ENCODE peak calls at places on chromosomes 16 and 17, in five cellular contexts. One of them, this sample, is unnamed.

GRCh38 chr16:63129411-63130125 is 1093.3 kb upstream of the CDH8 start:
- DNase-seq in activated T-helper 1 cell treated with Interleukin-2 at 50 U/mL for 16 hours: no peak
- DNase-seq in left ventricle myocardium inferior: no peak
- DNase-seq in GM06990: no peak
- DNase-seq in uterus: no peak
- DNase-seq in this sample: no peak

GRCh38 chr17:62064791-62065563 is at the start of gene MED13:
- DNase-seq in left ventricle myocardium inferior: peak
- DNase-seq in GM06990: peak
- DNase-seq in uterus: peak
- DNase-seq in activated T-helper 1 cell treated with Interleukin-2 at 50 U/mL for 16 hours: peak
- DNase-seq in this sample: no peak

GRCh38 chr17:8711291-8711690 is 33.3 kb downstream of the CCDC42 start:
- DNase-seq in left ventricle myocardium inferior: no peak
- DNase-seq in GM06990: no peak
- DNase-seq in uterus: no peak
- DNase-seq in activated T-helper 1 cell treated with Interleukin-2 at 50 U/mL for 16 hours: no peak
- DNase-seq in this sample: no peak

GRCh38 chr16:31537362-31537921 is 9.7 kb downstream of the AHSP start:
- DNase-seq in left ventricle myocardium inferior: no peak
- DNase-seq in activated T-helper 1 cell treated with Interleukin-2 at 50 U/mL for 16 hours: no peak
- DNase-seq in uterus: no peak
- DNase-seq in GM06990: no peak
- DNase-seq in this sample: no peak

GRCh38 chr17:70258465-70258864 is 89.1 kb downstream of the KCNJ2 start:
- DNase-seq in left ventricle myocardium inferior: no peak
- DNase-seq in activated T-helper 1 cell treated with Interleukin-2 at 50 U/mL for 16 hours: no peak
- DNase-seq in GM06990: no peak
- DNase-seq in uterus: no peak
- DNase-seq in this sample: no peak

GRCh38 chr17:21463204-21463661 is 87.1 kb downstream of the KCNJ12 start:
- DNase-seq in uterus: no peak
- DNase-seq in GM06990: no peak
- DNase-seq in left ventricle myocardium inferior: no peak
- DNase-seq in activated T-helper 1 cell treated with Interleukin-2 at 50 U/mL for 16 hours: no peak
- DNase-seq in this sample: no peak

GRCh38 chr16:86083382-86084002 is 184.5 kb downstream of the IRF8 start:
- DNase-seq in activated T-helper 1 cell treated with Interleukin-2 at 50 U/mL for 16 hours: no peak
- DNase-seq in uterus: no peak
- DNase-seq in GM06990: no peak
- DNase-seq in left ventricle myocardium inferior: no peak
- DNase-seq in this sample: no peak

GRCh38 chr16:80300456-80300855 is 240.3 kb upstream of the DYNLRB2 start:
- DNase-seq in uterus: no peak
- DNase-seq in left ventricle myocardium inferior: no peak
- DNase-seq in GM06990: no peak
- DNase-seq in activated T-helper 1 cell treated with Interleukin-2 at 50 U/mL for 16 hours: no peak
- DNase-seq in this sample: no peak

GRCh38 chr16:30747331-30747730 is 894 bp upstream of the PHKG2 start:
- DNase-seq in uterus: no peak
- DNase-seq in left ventricle myocardium inferior: no peak
- DNase-seq in activated T-helper 1 cell treated with Interleukin-2 at 50 U/mL for 16 hours: no peak
- DNase-seq in GM06990: no peak
- DNase-seq in this sample: no peak

GRCh38 chr16:24839347-24839972 is 6.3 kb upstream of the SLC5A11 start:
- DNase-seq in GM06990: no peak
- DNase-seq in activated T-helper 1 cell treated with Interleukin-2 at 50 U/mL for 16 hours: no peak
- DNase-seq in left ventricle myocardium inferior: no peak
- DNase-seq in uterus: no peak
- DNase-seq in this sample: no peak

GRCh38 chr17:17913695-17914332 is 58.4 kb downstream of the TOM1L2 start:
- DNase-seq in GM06990: no peak
- DNase-seq in left ventricle myocardium inferior: peak
- DNase-seq in activated T-helper 1 cell treated with Interleukin-2 at 50 U/mL for 16 hours: no peak
- DNase-seq in uterus: peak
- DNase-seq in this sample: no peak

GRCh38 chr17:69286257-69286656 is 40.7 kb downstream of the ABCA5 start:
- DNase-seq in activated T-helper 1 cell treated with Interleukin-2 at 50 U/mL for 16 hours: no peak
- DNase-seq in GM06990: no peak
- DNase-seq in left ventricle myocardium inferior: no peak
- DNase-seq in uterus: no peak
- DNase-seq in this sample: no peak

GRCh38 chr17:66952031-66952524 is 12.4 kb upstream of the CACNG4 start:
- DNase-seq in activated T-helper 1 cell treated with Interleukin-2 at 50 U/mL for 16 hours: no peak
- DNase-seq in left ventricle myocardium inferior: no peak
- DNase-seq in uterus: peak
- DNase-seq in GM06990: no peak
- DNase-seq in this sample: no peak

GRCh38 chr16:62665269-62665668 is 629.0 kb upstream of the CDH8 start:
- DNase-seq in left ventricle myocardium inferior: no peak
- DNase-seq in activated T-helper 1 cell treated with Interleukin-2 at 50 U/mL for 16 hours: no peak
- DNase-seq in uterus: no peak
- DNase-seq in GM06990: no peak
- DNase-seq in this sample: no peak

GRCh38 chr17:17035490-17035889 is 6.8 kb upstream of the MPRIP start:
- DNase-seq in left ventricle myocardium inferior: no peak
- DNase-seq in GM06990: no peak
- DNase-seq in uterus: no peak
- DNase-seq in activated T-helper 1 cell treated with Interleukin-2 at 50 U/mL for 16 hours: no peak
- DNase-seq in this sample: no peak

GRCh38 chr16:10266809-10267208 is 84.6 kb upstream of the GRIN2A start:
- DNase-seq in uterus: no peak
- DNase-seq in activated T-helper 1 cell treated with Interleukin-2 at 50 U/mL for 16 hours: no peak
- DNase-seq in left ventricle myocardium inferior: no peak
- DNase-seq in GM06990: peak
- DNase-seq in this sample: no peak